ENCODE peak calls at places on chromosomes 7 and 10, in five cellular contexts. One of them, this sample, is unnamed.

GRCh38 chr10:102645388-102645740 is 1.1 kb downstream of the TRIM8 start:
- DNase-seq in uterus: peak
- DNase-seq in ELR: peak
- DNase-seq in Daoy: peak
- DNase-seq in iris pigment epithelial cell: no peak
- DNase-seq in this sample: peak

GRCh38 chr7:87003872-87004798 is 55.3 kb downstream of the ELAPOR2 start:
- DNase-seq in uterus: no peak
- DNase-seq in ELR: no peak
- DNase-seq in Daoy: peak
- DNase-seq in iris pigment epithelial cell: no peak
- DNase-seq in this sample: no peak

GRCh38 chr7:155338632-155339320 is 41.1 kb downstream of the INSIG1 start:
- DNase-seq in uterus: no peak
- DNase-seq in ELR: no peak
- DNase-seq in Daoy: no peak
- DNase-seq in iris pigment epithelial cell: no peak
- DNase-seq in this sample: no peak

GRCh38 chr7:128672927-128673517 is 930 bp downstream of the GARIN1A start:
- DNase-seq in uterus: no peak
- DNase-seq in ELR: peak
- DNase-seq in Daoy: peak
- DNase-seq in iris pigment epithelial cell: peak
- DNase-seq in this sample: no peak

GRCh38 chr10:102546606-102547310 is 43.0 kb downstream of the SUFU start:
- DNase-seq in uterus: no peak
- DNase-seq in ELR: no peak
- DNase-seq in Daoy: no peak
- DNase-seq in iris pigment epithelial cell: peak
- DNase-seq in this sample: no peak

GRCh38 chr7:14786314-14786895 is 116.1 kb downstream of the DGKB start:
- DNase-seq in uterus: no peak
- DNase-seq in ELR: no peak
- DNase-seq in Daoy: no peak
- DNase-seq in iris pigment epithelial cell: no peak
- DNase-seq in this sample: peak

GRCh38 chr7:108499575-108499974 is 26.4 kb downstream of the PNPLA8 start:
- DNase-seq in uterus: no peak
- DNase-seq in ELR: no peak
- DNase-seq in Daoy: no peak
- DNase-seq in iris pigment epithelial cell: peak
- DNase-seq in this sample: no peak

GRCh38 chr10:25104441-25104840 is 70.4 kb upstream of the GPR158 start:
- DNase-seq in uterus: no peak
- DNase-seq in ELR: no peak
- DNase-seq in Daoy: no peak
- DNase-seq in iris pigment epithelial cell: no peak
- DNase-seq in this sample: no peak

GRCh38 chr10:89332718-89333281 is 5.0 kb downstream of the IFIT3 start:
- DNase-seq in uterus: no peak
- DNase-seq in ELR: no peak
- DNase-seq in Daoy: no peak
- DNase-seq in iris pigment epithelial cell: no peak
- DNase-seq in this sample: no peak

GRCh38 chr10:22713853-22714523 is 390 bp downstream of the PIP4K2A start:
- DNase-seq in uterus: no peak
- DNase-seq in ELR: peak
- DNase-seq in Daoy: peak
- DNase-seq in iris pigment epithelial cell: peak
- DNase-seq in this sample: peak